ENCODE peak calls at places on chromosomes 5 and 9, in four cellular contexts. I is left ventricle myocardium inferior, Y is GM23248, U is aorta. X is an unnamed sample. For H3K4me1, the result is how much of the 10 kb centered on the place peaks cover.

GRCh38 chr9:97529363-97530076 is 28.1 kb downstream of the TMOD1 start:
- DNase-seq in I (peak), Y (peak), U (no peak), X (no peak)

GRCh38 chr5:96253140-96253539 is 179.9 kb downstream of the PCSK1 start:
- DNase-seq in I (no peak), Y (no peak), U (no peak), X (no peak)

GRCh38 chr9:32345243-32345642 is 39.2 kb upstream of the ACO1 start:
- DNase-seq in I (no peak), Y (no peak), U (no peak), X (no peak)

GRCh38 chr5:102867999-102868662 is 113.0 kb downstream of the PAM start:
- DNase-seq in I (no peak), Y (peak), U (no peak), X (no peak)

GRCh38 chr5:122129332-122129731 is at the start of gene ZNF474:
- DNase-seq in I (no peak), Y (peak), U (peak), X (no peak)

GRCh38 chr5:160959804-160960203 is 107.8 kb upstream of the ATP10B start:
- DNase-seq in I (no peak), Y (no peak), U (no peak), X (no peak)

GRCh38 chr5:120567921-120568320 is 103.8 kb downstream of the PRR16 start:
- DNase-seq in I (no peak), Y (peak), U (no peak), X (no peak)

GRCh38 chr5:21685016-21685415 is 1168.1 kb downstream of the CDH12 start:
- DNase-seq in I (no peak), Y (no peak), U (no peak), X (no peak)

GRCh38 chr5:109907751-109908150 is 218.0 kb downstream of the MAN2A1 start:
- DNase-seq in I (no peak), Y (peak), U (no peak), X (no peak)

GRCh38 chr9:32004431-32005076 is 379.9 kb upstream of the ACO1 start:
- DNase-seq in I (no peak), Y (no peak), U (no peak), X (no peak)

GRCh38 chr5:77970891-77971290 is 194.8 kb upstream of the TBCA start:
- DNase-seq in I (no peak), Y (no peak), U (no peak), X (no peak)

GRCh38 chr5:151880304-151880703 is 44.3 kb downstream of the GLRA1 start:
- DNase-seq in I (peak), Y (no peak), U (no peak), X (no peak)

GRCh38 chr9:117145811-117146490 is 268.9 kb downstream of the ASTN2 start:
- DNase-seq in I (no peak), Y (no peak), U (no peak), X (no peak)

GRCh38 chr5:140710899-140711552 is 10.8 kb downstream of the ZMAT2 start:
- DNase-seq in I (peak), Y (peak), U (peak), X (peak)

GRCh38 chr5:180366303-180366702 is 13.2 kb upstream of the GFPT2 start:
- DNase-seq in I (no peak), Y (peak), U (peak), X (no peak)

GRCh38 chr5:141771031-141771430 is 89.0 kb upstream of the ARAP3 start:
- DNase-seq in I (no peak), Y (peak), U (no peak), X (no peak)

GRCh38 chr9:35350827-35351549 is 138.9 kb upstream of the RUSC2 start:
- DNase-seq in I (no peak), Y (peak), U (no peak), X (no peak)

GRCh38 chr9:107425110-107426025 is 64.2 kb downstream of the KLF4 start:
- DNase-seq in I (peak), Y (peak), U (peak), X (peak)

GRCh38 chr5:124274949-124275348 is 471.5 kb downstream of the ZNF608 start:
- DNase-seq in I (no peak), Y (peak), U (no peak), X (no peak)

GRCh38 chr5:56625577-56625976 is 189.8 kb upstream of the MAP3K1 start:
- DNase-seq in I (no peak), Y (peak), U (no peak), X (no peak)

DNA sequence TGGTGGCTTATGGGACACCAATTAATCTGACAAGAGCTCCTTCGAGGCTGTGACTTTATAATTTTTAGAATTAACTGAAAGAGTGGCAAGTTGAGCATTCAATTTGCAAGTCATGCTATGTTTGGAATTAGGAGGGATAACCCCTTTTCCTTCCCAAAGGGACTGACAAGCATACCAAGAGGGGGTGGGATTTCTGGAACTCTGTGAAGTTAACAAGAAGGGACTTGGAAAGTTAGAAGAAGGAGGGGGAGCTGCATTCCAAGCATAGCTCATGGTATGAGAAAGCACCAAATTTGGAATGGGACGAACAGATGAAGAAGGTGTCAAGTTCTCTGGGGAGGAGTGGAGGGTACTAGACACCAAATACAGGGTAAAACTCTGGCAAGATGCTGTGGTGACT is 8.9 kb upstream of the PALM2AKAP2 start:
- DNase-seq in I (no peak), Y (peak), U (no peak), X (no peak)
- H3K4me3 ChIP-seq in I (no peak), Y (no peak), U (no peak), X (no peak)

DNA sequence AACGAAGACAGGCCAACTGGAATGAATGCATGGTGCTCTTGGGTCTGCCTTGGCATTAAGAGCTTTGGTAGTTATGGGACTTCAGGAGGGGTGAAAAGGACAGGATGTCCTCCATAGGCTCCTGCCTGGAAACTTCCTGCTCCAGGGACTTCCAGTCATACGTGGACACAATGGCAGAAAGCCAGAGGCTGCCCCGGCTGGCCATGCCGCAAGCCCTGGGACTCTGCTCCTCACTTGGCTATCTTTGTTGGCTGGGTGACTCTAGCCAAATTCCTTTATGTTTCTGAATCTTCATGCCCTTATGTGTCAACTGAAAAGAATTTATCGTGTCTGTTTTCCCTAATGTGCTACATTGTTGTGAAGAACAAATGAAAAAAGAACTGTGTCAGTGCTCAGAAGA is 136.9 kb downstream of the SIL1 start:
- DNase-seq in I (peak), Y (peak), U (peak), X (peak)
- H3K27ac ChIP-seq in I (peak), Y (peak), U (no peak), X (peak)

GRCh38 chr9:127966416-127967150 is 14.2 kb downstream of the EEIG1 start:
- DNase-seq in I (peak), Y (no peak), U (peak), X (no peak)

GRCh38 chr9:127968717-127969383 is 11.9 kb downstream of the EEIG1 start:
- DNase-seq in I (peak), Y (peak), U (peak), X (peak)

GRCh38 chr9:127965953-127966352 is 14.8 kb downstream of the EEIG1 start:
- DNase-seq in I (no peak), Y (peak), U (no peak), X (no peak)

GRCh38 chr9:127968046-127968445 is 12.7 kb downstream of the EEIG1 start:
- DNase-seq in I (peak), Y (peak), U (peak), X (no peak)

DNA sequence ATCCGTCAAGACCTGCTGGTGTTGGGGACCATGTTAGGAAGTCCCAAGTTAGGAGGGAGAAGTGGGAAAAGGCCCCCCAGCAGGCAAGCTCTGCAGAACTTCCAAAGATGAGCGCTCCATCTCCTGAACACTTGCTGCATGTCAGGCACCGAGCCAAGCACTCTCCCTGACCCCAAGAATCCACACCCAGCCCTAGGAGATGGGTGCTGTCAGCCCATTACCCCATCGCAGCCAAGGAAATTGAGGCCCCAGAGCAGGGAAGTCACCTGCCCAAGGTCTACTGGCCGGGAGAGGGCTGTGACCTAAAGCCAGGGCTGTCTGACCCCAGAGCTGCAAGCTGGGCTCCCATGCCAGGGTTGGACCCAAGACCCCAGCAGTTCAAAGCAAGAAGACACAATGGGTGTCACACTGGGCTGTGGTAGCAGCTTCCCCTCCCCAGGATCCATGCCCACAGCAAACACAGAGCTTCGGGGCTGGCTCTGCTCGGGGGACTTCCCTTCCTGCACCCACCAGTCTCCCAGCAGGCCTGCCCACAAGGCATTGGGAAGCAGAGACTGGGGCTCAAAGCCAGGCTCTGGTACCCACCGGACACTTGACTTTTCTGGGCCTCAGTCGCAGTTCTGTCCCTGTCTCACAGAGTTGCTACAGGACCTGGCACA is 13.5 kb downstream of the EEIG1 start:
- DNase-seq in I (peak), Y (no peak), U (peak), X (no peak)
- H3K4me1 ChIP-seq in I (half or more), Y (half or more), U (under half), X (under half)

GRCh38 chr5:176692326-176692725 is 45.0 kb downstream of the TSPAN17 start:
- DNase-seq in I (no peak), Y (no peak), U (no peak), X (no peak)
- H3K4me3 ChIP-seq in I (no peak), Y (no peak), U (no peak), X (no peak)

GRCh38 chr5:90967851-90968250 is 409.3 kb downstream of the ADGRV1 start:
- DNase-seq in I (no peak), Y (no peak), U (no peak), X (no peak)
- H3K27ac ChIP-seq in I (no peak), Y (no peak), U (no peak), X (no peak)

DNA sequence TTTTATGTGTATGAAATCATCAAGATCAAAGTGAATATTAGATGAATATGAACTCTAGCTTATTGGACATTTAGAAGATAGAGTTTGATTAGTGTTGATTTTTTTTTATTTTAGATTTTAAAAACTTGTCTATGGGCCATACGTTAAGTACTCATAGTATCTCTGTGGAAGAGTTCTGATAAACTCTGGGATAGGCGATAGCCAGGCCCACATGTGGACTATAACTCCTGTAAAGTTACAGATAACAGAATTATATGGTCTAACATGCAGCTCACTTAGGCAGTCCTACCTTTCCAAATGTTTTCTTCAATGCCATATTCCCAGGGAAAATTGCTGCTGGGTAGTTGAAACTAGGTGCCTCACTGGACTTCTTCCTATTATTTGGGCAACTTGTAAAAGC is 10.4 kb downstream of the SLC31A1 start:
- DNase-seq in I (no peak), Y (no peak), U (no peak), X (no peak)
- H3K4me1 ChIP-seq in I (under half), Y (under half), U (under half), X (under half)

DNA sequence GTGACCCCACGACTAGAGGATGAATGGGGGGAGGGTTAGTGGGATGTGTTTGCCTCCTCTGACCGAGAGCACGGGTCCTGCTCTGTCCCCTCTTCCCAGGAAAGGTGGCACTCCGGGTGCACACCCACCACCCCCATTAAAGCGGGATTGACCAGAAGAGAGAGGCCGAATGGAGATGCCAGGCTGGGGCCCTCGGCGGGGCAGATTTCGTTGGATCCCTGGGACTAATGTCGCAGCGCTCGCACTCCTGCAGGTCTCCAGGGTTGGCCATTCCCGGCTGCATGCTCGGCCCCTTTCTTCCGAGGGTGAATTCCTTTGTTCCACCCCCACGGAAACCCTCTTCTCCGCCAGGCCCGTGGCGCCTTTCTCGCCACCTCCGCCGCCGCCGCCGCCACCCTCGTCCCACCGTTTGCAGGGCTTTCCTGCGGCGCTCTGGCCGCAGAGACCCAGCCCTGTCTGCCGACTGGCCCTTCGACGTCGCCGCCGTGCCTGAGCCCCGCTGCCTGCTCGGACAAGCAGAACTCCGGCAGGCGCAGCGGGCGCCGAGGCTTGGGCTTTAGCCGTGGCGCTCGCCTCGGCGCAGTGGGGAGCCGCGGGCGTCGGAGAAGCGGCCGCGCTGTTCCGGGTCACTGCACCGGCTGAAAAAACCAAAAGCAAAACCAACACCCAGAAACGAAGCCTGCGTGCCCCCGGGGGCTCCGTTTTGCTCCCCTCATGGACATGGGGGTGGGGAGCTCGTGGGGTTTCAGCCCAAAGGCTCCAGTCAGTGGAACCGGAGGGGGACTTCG is 11.8 kb downstream of the LMX1B start:
- DNase-seq in I (no peak), Y (no peak), U (no peak), X (no peak)
- H3K4me3 ChIP-seq in I (peak), Y (no peak), U (peak), X (peak)

GRCh38 chr9:20623021-20623747 is 885 bp upstream of the MLLT3 start:
- DNase-seq in I (peak), Y (peak), U (peak), X (peak)

GRCh38 chr9:20622330-20623020 is at the start of gene MLLT3:
- DNase-seq in I (peak), Y (peak), U (peak), X (peak)

GRCh38 chr9:20620658-20621552 is 1.4 kb downstream of the MLLT3 start:
- DNase-seq in I (peak), Y (peak), U (peak), X (peak)

GRCh38 chr9:20623748-20624124 is 1.4 kb upstream of the MLLT3 start:
- DNase-seq in I (no peak), Y (no peak), U (no peak), X (no peak)

DNA sequence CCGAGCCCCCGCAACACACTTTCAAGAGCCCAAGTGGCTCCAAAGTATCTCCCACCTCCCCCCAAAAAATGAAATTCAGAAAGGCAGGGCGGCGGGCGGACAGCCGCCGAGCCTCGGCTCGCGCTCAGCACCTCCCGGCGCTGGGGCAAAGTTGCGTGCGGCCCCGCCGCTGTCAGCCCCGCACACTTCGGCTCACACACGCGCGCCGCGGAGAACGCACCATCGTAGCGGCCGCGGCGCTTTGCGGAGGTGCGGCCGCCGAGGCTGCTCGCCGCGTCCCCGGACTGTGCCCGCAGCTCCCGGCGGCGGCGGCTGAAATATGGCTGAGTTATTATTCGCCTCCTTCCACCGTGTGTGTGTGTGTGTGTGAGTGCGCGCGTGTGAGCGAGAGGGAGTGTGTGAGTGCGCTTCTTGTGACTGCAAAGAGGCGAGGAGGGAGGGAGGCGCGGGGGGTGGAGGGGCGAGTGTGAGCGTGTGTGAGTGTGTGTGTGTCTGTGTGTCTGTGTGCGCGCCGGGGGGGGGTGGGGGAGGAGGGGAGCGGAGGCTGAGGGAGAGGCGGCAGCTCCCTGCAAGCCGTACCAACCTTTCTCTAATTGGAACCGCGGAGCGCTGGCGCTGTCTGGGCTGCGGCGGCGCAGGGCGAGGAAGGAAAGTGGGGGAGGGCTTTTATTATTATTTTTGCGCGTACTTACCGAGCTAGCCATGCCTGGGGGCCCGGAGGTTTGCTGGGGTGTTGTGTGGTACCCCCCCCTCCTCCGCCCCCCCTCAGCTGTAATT is 558 bp downstream of the MLLT3 start:
- DNase-seq in I (peak), Y (peak), U (peak), X (peak)
- H3K27ac ChIP-seq in I (peak), Y (peak), U (no peak), X (peak)

GRCh38 chr9:125519741-125520140 is 187.3 kb downstream of the MAPKAP1 start:
- DNase-seq in I (no peak), Y (no peak), U (no peak), X (no peak)
- H3K4me1 ChIP-seq in I (under half), Y (under half), U (under half), X (under half)

GRCh38 chr9:10613413-10613812 is 611 bp upstream of the PTPRD start:
- DNase-seq in I (no peak), Y (no peak), U (no peak), X (no peak)

GRCh38 chr9:10612649-10613398 is at the start of gene PTPRD:
- DNase-seq in I (no peak), Y (peak), U (no peak), X (no peak)

GRCh38 chr9:10614201-10614870 is 1.5 kb upstream of the PTPRD start:
- DNase-seq in I (no peak), Y (no peak), U (no peak), X (no peak)
- H3K4me3 ChIP-seq in I (no peak), Y (no peak), U (no peak), X (no peak)